ENCODE peak calls at places on chromosomes 5 and 9, in seven cellular contexts. W, P, Q, Z, G, V and U are unnamed samples.

GRCh38 chr5:1637639-1638481 is 114.1 kb upstream of the LPCAT1 start:
- DNase-seq in Q (no peak), V (peak; percentile 16), Z (no peak), G (no peak), W (no peak), P (no peak), U (no peak)

GRCh38 chr5:53453898-53454837 is 26.3 kb upstream of the FST start:
- DNase-seq in Q (no peak), W (no peak), V (no peak), Z (no peak), P (no peak), G (no peak), U (no peak)

GRCh38 chr9:27548055-27548741 is 18.6 kb upstream of the MOB3B start:
- DNase-seq in Z (peak; percentile 45), G (peak; percentile 36), W (no peak), P (no peak), V (no peak), Q (peak; percentile 49), U (no peak)

GRCh38 chr9:129580211-129580915 is 40.5 kb downstream of the C9orf50 start:
- DNase-seq in Z (no peak), Q (no peak), P (no peak), G (no peak), V (no peak), W (no peak), U (no peak)

GRCh38 chr5:110401881-110402280 is 324.6 kb downstream of the TMEM232 start:
- DNase-seq in P (no peak), V (no peak), Z (no peak), G (no peak), Q (peak; percentile 62), W (no peak), U (no peak)

GRCh38 chr9:88660611-88661010 is 125.6 kb downstream of the NXNL2 start:
- DNase-seq in G (no peak), Z (no peak), Q (peak; percentile 33), V (no peak), P (no peak), W (peak; percentile 50), U (no peak)

GRCh38 chr9:2158729-2159128 is 143.6 kb downstream of the SMARCA2 start:
- DNase-seq in W (no peak), Z (no peak), P (no peak), V (no peak), Q (no peak), G (no peak), U (no peak)

GRCh38 chr5:14039576-14039975 is 95.1 kb upstream of the DNAH5 start:
- DNase-seq in Q (peak; percentile 54), Z (peak; percentile 54), V (no peak), W (no peak), P (no peak), G (peak; percentile 79), U (no peak)

GRCh38 chr9:134655591-134656333 is 14.2 kb downstream of the COL5A1 start:
- DNase-seq in P (no peak), V (no peak), W (no peak), Z (no peak), Q (no peak), G (no peak), U (no peak)

GRCh38 chr5:10157085-10157669 is 92.5 kb downstream of the ATPSCKMT start:
- DNase-seq in G (no peak), P (no peak), V (no peak), Z (no peak), W (no peak), Q (no peak), U (no peak)

GRCh38 chr5:166091931-166092330 is 2199.5 kb upstream of the WWC1 start:
- DNase-seq in Q (no peak), P (no peak), G (no peak), V (no peak), W (no peak), Z (no peak), U (no peak)

GRCh38 chr5:74394543-74394923 is 246.0 kb downstream of the ENC1 start:
- DNase-seq in G (no peak), V (no peak), W (no peak), Q (no peak), Z (no peak), P (no peak), U (no peak)

GRCh38 chr5:74396913-74397606 is 243.5 kb downstream of the ENC1 start:
- DNase-seq in Q (peak; percentile 23), V (no peak), P (no peak), W (no peak), G (no peak), Z (no peak), U (no peak)

GRCh38 chr5:74392698-74393431 is 247.7 kb downstream of the ENC1 start:
- DNase-seq in G (peak; percentile 94), P (no peak), Q (no peak), V (no peak), W (no peak), Z (no peak), U (no peak)

GRCh38 chr5:74393943-74394342 is 246.6 kb downstream of the ENC1 start:
- DNase-seq in W (no peak), Q (no peak), G (no peak), Z (no peak), V (no peak), P (no peak), U (no peak)

GRCh38 chr5:74394924-74395880 is 245.3 kb downstream of the ENC1 start:
- DNase-seq in V (no peak), G (peak; percentile 99), Z (peak; percentile 87), P (no peak), W (peak; percentile 25), Q (no peak), U (peak; percentile 28)
- TF ChIP-seq CTCF in V (no peak), G (peak; percentile 61), Z (no peak), P (no peak), W (peak; percentile 13), Q (no peak), U (peak; percentile 42)

GRCh38 chr9:33167084-33167948 is at the start of gene B4GALT1:
- DNase-seq in W (peak; percentile 98), Z (peak; percentile 97), G (peak; percentile 69), P (peak; percentile 98), Q (peak; percentile 96), V (peak; percentile 96), U (peak; percentile 93)
- TF ChIP-seq CTCF in W (no peak), Z (no peak), G (no peak), P (no peak), Q (no peak), V (peak; percentile 21), U (no peak)

GRCh38 chr5:42949348-42950090 is 90.6 kb downstream of the ANXA2R start:
- DNase-seq in Z (no peak), G (no peak), P (no peak), W (no peak), V (peak; percentile 69), Q (peak; percentile 82), U (no peak)
- TF ChIP-seq CTCF in Z (no peak), G (no peak), P (no peak), W (no peak), V (peak; percentile 62), Q (peak; percentile 63), U (no peak)

DNA sequence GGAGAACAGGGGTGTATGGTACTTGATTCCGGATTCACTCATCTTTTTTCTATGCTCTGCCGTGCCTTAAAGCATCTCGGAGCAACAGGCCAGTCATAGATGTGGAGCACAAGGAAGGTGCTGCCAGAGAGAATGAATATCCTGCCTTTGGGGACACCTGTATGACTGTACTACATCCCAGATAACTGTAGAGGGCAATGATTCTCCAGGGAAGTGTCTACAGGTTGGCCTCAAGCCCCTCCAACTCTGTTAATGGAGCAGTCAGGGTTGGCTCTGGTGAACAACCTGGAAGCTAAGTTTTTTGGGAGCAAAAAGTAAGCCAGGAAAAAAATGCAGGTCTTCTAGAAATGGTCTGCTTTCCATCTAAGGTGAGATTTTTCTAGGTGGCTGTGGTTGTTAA is 71.0 kb downstream of the NREP start:
- DNase-seq in G (no peak), Z (no peak), Q (no peak), V (no peak), P (no peak), W (no peak), U (no peak)
- TF ChIP-seq CTCF in G (no peak), Z (no peak), Q (no peak), V (peak; percentile 10), P (peak; percentile 7), W (no peak), U (peak; percentile 24)

DNA sequence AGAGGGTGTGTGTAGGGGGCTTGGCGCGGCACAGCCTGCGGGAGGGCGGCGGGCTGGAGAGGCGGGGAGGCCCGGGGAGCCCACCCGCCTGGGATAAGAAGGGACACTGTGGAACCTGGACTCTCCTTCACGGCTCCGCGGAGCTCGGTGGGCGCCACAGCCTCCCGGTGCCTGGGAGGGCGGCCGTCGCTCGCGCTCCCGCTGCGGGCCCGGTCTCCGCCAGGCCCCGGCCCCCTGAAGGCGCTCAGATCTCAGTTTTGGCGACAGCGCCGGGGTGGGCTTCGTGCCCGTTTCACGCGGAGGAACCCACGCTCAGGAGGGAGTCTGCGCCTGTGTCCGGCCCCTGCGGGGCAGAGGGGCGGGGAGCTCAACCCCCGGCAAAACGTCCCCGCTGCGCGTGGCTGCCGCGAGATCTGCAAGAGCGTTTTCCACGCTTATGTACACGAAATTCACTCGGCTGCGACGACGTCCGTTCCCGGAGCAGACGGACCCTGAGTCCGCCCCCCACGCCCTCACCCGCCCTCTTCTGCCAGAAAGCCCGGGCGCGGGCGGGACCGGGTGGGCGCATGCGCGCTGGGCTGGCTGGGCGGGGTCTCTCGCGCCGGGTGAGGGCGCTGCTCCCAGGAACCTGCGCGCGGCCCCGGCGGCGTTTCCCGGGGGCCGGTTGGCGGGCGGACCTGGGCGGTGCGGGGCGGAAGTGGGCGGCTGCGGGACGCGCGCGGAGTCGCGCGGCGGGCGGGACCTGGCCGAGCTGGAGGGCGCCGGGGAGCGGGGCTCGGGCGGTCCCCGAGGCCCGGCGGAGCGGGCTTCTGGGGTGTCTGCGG is at the start of gene NELFB:
- DNase-seq in Z (peak; percentile 100), W (peak; percentile 90), Q (peak; percentile 84), P (peak; percentile 98), V (peak; percentile 91), G (peak; percentile 64), U (peak; percentile 96)
- TF ChIP-seq CTCF in Z (no peak), W (no peak), Q (no peak), P (no peak), V (no peak), G (no peak), U (no peak)